ENCODE peak calls at places on chromosome 12, in four cellular contexts. One of them, this sample, is unnamed.
A peak's percentile ranks its signal among the peaks of the same experiment; 100 is the strongest.

GRCh38 chr12:68970951-68971350 is 38.0 kb upstream of the CPM start:
- DNase-seq in IMR-90: no peak
- DNase-seq in body of pancreas: no peak
- DNase-seq in HCT116: no peak
- DNase-seq in this sample: no peak

GRCh38 chr12:70724444-70724843 is 87.2 kb upstream of the PTPRB start:
- DNase-seq in IMR-90: peak; percentile 1
- DNase-seq in body of pancreas: no peak
- DNase-seq in HCT116: peak; percentile 35
- DNase-seq in this sample: no peak

GRCh38 chr12:77045183-77045582 is 20.2 kb downstream of the E2F7 start:
- DNase-seq in HCT116: no peak
- DNase-seq in IMR-90: no peak
- DNase-seq in body of pancreas: no peak
- DNase-seq in this sample: no peak

GRCh38 chr12:623172-623864 is 39.9 kb downstream of the NINJ2 start:
- DNase-seq in IMR-90: no peak
- DNase-seq in HCT116: no peak
- DNase-seq in body of pancreas: no peak
- DNase-seq in this sample: no peak

GRCh38 chr12:61993734-61994345 is 266.4 kb upstream of the USP15 start:
- DNase-seq in HCT116: peak; percentile 48
- DNase-seq in body of pancreas: no peak
- DNase-seq in IMR-90: peak; percentile 6
- DNase-seq in this sample: no peak

GRCh38 chr12:53695148-53696138 is 19.6 kb upstream of the ATP5MC2 start:
- DNase-seq in HCT116: peak; percentile 36
- DNase-seq in IMR-90: peak; percentile 55
- DNase-seq in body of pancreas: peak; percentile 28
- DNase-seq in this sample: no peak

GRCh38 chr12:54991161-54991991 is 6.8 kb upstream of the TESPA1 start:
- DNase-seq in body of pancreas: no peak
- DNase-seq in IMR-90: no peak
- DNase-seq in HCT116: no peak
- DNase-seq in this sample: no peak

GRCh38 chr12:46370380-46370734 is 2.2 kb downstream of the SLC38A2 start:
- DNase-seq in HCT116: no peak
- DNase-seq in IMR-90: no peak
- DNase-seq in body of pancreas: no peak
- DNase-seq in this sample: no peak

GRCh38 chr12:101599771-101600486 is 5.2 kb downstream of the MYBPC1 start:
- DNase-seq in HCT116: no peak
- DNase-seq in IMR-90: no peak
- DNase-seq in body of pancreas: no peak
- DNase-seq in this sample: no peak

GRCh38 chr12:124293286-124294003 is 1.4 kb upstream of the RFLNA start:
- DNase-seq in body of pancreas: no peak
- DNase-seq in HCT116: no peak
- DNase-seq in IMR-90: no peak
- DNase-seq in this sample: no peak

GRCh38 chr12:49296034-49296835 is 1.3 kb downstream of the PRPH start:
- DNase-seq in HCT116: no peak
- DNase-seq in IMR-90: no peak
- DNase-seq in body of pancreas: peak; percentile 66
- DNase-seq in this sample: no peak

GRCh38 chr12:130521375-130522124 is 183.9 kb downstream of the PIWIL1 start:
- DNase-seq in IMR-90: no peak
- DNase-seq in body of pancreas: no peak
- DNase-seq in HCT116: no peak
- DNase-seq in this sample: no peak

GRCh38 chr12:80946591-80946990 is 8.9 kb upstream of the LIN7A start:
- DNase-seq in IMR-90: peak; percentile 32
- DNase-seq in body of pancreas: no peak
- DNase-seq in HCT116: no peak
- DNase-seq in this sample: no peak

GRCh38 chr12:57240069-57240921 is 10.7 kb downstream of the STAC3 start:
- DNase-seq in body of pancreas: peak; percentile 53
- DNase-seq in IMR-90: peak; percentile 60
- DNase-seq in HCT116: peak; percentile 47
- DNase-seq in this sample: no peak

GRCh38 chr12:123940627-123940966 is 32.0 kb downstream of the CCDC92 start:
- DNase-seq in IMR-90: no peak
- DNase-seq in body of pancreas: no peak
- DNase-seq in HCT116: no peak
- DNase-seq in this sample: no peak

GRCh38 chr12:116320839-116321238 is 43.3 kb upstream of the MED13L start:
- DNase-seq in IMR-90: peak; percentile 39
- DNase-seq in body of pancreas: no peak
- DNase-seq in HCT116: no peak
- DNase-seq in this sample: no peak

GRCh38 chr12:49580572-49581535 is 12.9 kb upstream of the MCRS1 start:
- DNase-seq in IMR-90: peak; percentile 77
- DNase-seq in body of pancreas: peak; percentile 93
- DNase-seq in HCT116: peak; percentile 71
- DNase-seq in this sample: peak; percentile 81

GRCh38 chr12:121453629-121454028 is 53.7 kb downstream of the RNF34 start:
- DNase-seq in HCT116: no peak
- DNase-seq in body of pancreas: no peak
- DNase-seq in IMR-90: no peak
- DNase-seq in this sample: no peak

GRCh38 chr12:70919597-70920035 is 922 bp downstream of the PTPRR start:
- DNase-seq in body of pancreas: no peak
- DNase-seq in HCT116: no peak
- DNase-seq in IMR-90: no peak
- DNase-seq in this sample: no peak

GRCh38 chr12:106642991-106643390 is 60.2 kb downstream of the RFX4 start:
- DNase-seq in IMR-90: no peak
- DNase-seq in body of pancreas: no peak
- DNase-seq in HCT116: no peak
- DNase-seq in this sample: no peak

GRCh38 chr12:26648584-26648983 is 184.4 kb downstream of the ITPR2 start:
- DNase-seq in body of pancreas: no peak
- DNase-seq in IMR-90: peak; percentile 95
- DNase-seq in HCT116: no peak
- DNase-seq in this sample: no peak

GRCh38 chr12:123599721-123600120 is 2.2 kb upstream of the DDX55 start:
- DNase-seq in body of pancreas: no peak
- DNase-seq in IMR-90: no peak
- DNase-seq in HCT116: no peak
- DNase-seq in this sample: no peak

GRCh38 chr12:19129486-19130223 is at the start of gene PLEKHA5:
- DNase-seq in HCT116: peak; percentile 23
- DNase-seq in IMR-90: peak; percentile 64
- DNase-seq in body of pancreas: peak; percentile 83
- DNase-seq in this sample: peak; percentile 78

GRCh38 chr12:44317651-44318126 is 481.8 kb downstream of the TMEM117 start:
- DNase-seq in HCT116: peak; percentile 15
- DNase-seq in body of pancreas: no peak
- DNase-seq in IMR-90: peak; percentile 40
- DNase-seq in this sample: no peak

GRCh38 chr12:100962086-100962712 is 167.6 kb downstream of the ANO4 start:
- DNase-seq in body of pancreas: peak; percentile 56
- DNase-seq in IMR-90: no peak
- DNase-seq in HCT116: no peak
- DNase-seq in this sample: no peak

GRCh38 chr12:30515351-30515750 is 180.3 kb downstream of the IPO8 start:
- DNase-seq in HCT116: peak; percentile 2
- DNase-seq in IMR-90: no peak
- DNase-seq in body of pancreas: no peak
- DNase-seq in this sample: no peak

GRCh38 chr12:6724409-6724797 is 557 bp downstream of the COPS7A start:
- DNase-seq in HCT116: no peak
- DNase-seq in IMR-90: peak; percentile 16
- DNase-seq in body of pancreas: peak; percentile 11
- DNase-seq in this sample: no peak

GRCh38 chr12:49121047-49121696 is 10.0 kb downstream of the TUBA1B start:
- DNase-seq in body of pancreas: peak; percentile 57
- DNase-seq in IMR-90: peak; percentile 71
- DNase-seq in HCT116: peak; percentile 69
- DNase-seq in this sample: no peak

GRCh38 chr12:117439531-117440001 is 78.1 kb upstream of the NOS1 start:
- DNase-seq in body of pancreas: no peak
- DNase-seq in IMR-90: no peak
- DNase-seq in HCT116: no peak
- DNase-seq in this sample: no peak

GRCh38 chr12:57895337-57896138 is 45.8 kb upstream of the ATP23 start:
- DNase-seq in IMR-90: peak; percentile 52
- DNase-seq in HCT116: no peak
- DNase-seq in body of pancreas: no peak
- DNase-seq in this sample: no peak

GRCh38 chr12:41189395-41190251 is 1.5 kb downstream of the PDZRN4 start:
- DNase-seq in body of pancreas: no peak
- DNase-seq in IMR-90: no peak
- DNase-seq in HCT116: no peak
- DNase-seq in this sample: no peak

GRCh38 chr12:99974146-99974545 is 10.6 kb downstream of the ANKS1B start:
- DNase-seq in body of pancreas: no peak
- DNase-seq in IMR-90: no peak
- DNase-seq in HCT116: no peak
- DNase-seq in this sample: no peak

GRCh38 chr12:58727526-58727925 is 192.8 kb downstream of the LRIG3 start:
- DNase-seq in body of pancreas: no peak
- DNase-seq in IMR-90: peak; percentile 41
- DNase-seq in HCT116: no peak
- DNase-seq in this sample: no peak

DNA sequence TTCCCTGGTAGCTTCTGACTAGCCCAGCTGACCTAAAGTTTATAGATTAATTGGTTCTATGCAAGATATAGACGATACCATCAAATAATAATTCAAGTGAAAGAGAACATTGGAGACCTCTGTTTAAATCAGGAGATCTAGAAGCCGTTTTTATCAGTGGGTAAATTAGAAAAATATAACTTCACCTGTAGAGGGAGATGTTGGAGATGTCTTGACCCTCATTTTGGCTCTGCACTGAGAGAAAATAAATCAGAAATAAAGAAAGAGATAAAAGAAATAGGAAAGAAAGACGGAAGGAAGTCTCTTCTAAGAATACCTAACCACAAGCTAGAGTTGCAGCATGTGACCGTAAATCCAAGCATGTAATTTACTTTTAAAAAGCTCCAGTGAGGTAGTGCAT is 684.5 kb downstream of the C12orf50 start:
- DNase-seq in body of pancreas: no peak
- DNase-seq in IMR-90: no peak
- DNase-seq in HCT116: no peak
- DNase-seq in this sample: no peak
- TF ChIP-seq CTCF in body of pancreas: no peak
- TF ChIP-seq CTCF in IMR-90: peak; percentile 30
- TF ChIP-seq CTCF in HCT116: peak; percentile 37
- TF ChIP-seq CTCF in this sample: peak; percentile 35

GRCh38 chr12:104814944-104815343 is 143.1 kb downstream of the SLC41A2 start:
- DNase-seq in IMR-90: no peak
- DNase-seq in HCT116: no peak
- DNase-seq in body of pancreas: no peak
- DNase-seq in this sample: no peak
- TF ChIP-seq CTCF in IMR-90: no peak
- TF ChIP-seq CTCF in HCT116: no peak
- TF ChIP-seq CTCF in body of pancreas: no peak
- TF ChIP-seq CTCF in this sample: no peak

DNA sequence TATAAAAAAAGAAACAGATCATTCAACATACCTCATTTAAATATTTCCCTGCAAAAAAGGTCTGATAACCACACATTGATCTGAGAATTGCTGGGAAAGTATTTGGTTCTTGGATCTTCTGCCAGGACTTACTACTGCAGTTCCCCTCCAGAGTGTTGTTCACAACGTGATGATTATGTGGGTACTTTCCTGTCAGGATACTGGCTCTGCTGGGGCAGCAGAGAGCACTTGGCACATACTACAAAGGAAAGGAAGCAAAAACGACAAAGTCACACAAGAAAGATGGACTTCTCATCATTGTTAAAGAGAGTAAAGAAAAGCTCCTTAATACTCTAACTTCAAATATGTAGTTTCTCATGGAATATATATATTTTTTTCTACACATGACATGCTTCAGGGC is 11.5 kb downstream of the GNS start:
- DNase-seq in body of pancreas: no peak
- DNase-seq in HCT116: no peak
- DNase-seq in IMR-90: no peak
- DNase-seq in this sample: no peak
- TF ChIP-seq CTCF in body of pancreas: no peak
- TF ChIP-seq CTCF in HCT116: no peak
- TF ChIP-seq CTCF in IMR-90: no peak
- TF ChIP-seq CTCF in this sample: no peak

GRCh38 chr12:24066097-24066496 is 116.6 kb upstream of the SOX5 start:
- DNase-seq in IMR-90: no peak
- DNase-seq in body of pancreas: no peak
- DNase-seq in HCT116: no peak
- DNase-seq in this sample: no peak
- TF ChIP-seq CTCF in IMR-90: no peak
- TF ChIP-seq CTCF in body of pancreas: no peak
- TF ChIP-seq CTCF in HCT116: no peak
- TF ChIP-seq CTCF in this sample: no peak

GRCh38 chr12:50825372-50825838 is 17.3 kb upstream of the TMPRSS12 start:
- DNase-seq in IMR-90: peak; percentile 83
- DNase-seq in HCT116: peak; percentile 43
- DNase-seq in body of pancreas: peak; percentile 18
- DNase-seq in this sample: no peak
- TF ChIP-seq CTCF in IMR-90: peak; percentile 67
- TF ChIP-seq CTCF in HCT116: peak; percentile 3
- TF ChIP-seq CTCF in body of pancreas: peak; percentile 83
- TF ChIP-seq CTCF in this sample: peak; percentile 79

DNA sequence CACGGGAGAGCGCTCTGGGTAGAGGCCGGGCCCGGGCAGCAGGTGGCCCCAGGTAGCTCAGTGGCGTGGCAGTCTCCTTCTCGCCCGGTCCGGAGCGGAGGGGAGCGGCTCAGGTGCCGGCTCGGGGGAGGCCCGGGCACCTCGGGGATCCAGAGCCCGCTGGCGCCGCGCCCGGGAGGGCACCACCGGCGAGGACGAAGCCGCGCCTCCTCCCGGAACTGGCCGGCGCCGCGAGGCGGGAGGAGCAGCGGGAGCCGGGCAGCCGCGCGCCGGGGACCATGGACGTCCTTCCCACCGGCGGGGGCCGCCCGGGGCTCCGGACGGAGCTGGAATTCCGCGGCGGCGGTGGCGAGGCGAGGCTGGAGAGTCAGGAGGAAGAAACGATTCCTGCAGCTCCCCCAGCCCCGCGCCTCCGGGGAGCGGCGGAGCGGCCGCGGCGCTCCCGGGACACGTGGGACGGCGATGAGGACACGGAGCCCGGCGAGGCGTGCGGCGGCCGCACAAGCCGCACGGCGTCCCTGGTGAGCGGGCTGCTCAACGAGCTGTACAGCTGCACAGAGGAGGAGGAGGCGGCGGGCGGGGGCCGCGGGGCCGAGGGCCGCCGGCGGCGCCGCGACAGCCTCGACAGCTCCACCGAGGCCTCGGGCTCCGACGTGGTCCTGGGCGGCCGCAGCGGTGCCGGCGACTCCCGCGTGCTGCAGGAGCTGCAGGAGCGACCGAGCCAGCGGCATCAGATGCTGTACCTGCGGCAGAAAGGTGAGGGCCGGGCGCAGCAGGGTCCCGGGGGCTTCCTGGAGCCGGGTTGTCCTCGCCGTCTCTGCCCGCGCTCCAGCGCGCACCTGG is 21.5 kb upstream of the GNS start:
- DNase-seq in body of pancreas: peak; percentile 91
- DNase-seq in IMR-90: no peak
- DNase-seq in HCT116: no peak
- DNase-seq in this sample: no peak
- TF ChIP-seq CTCF in body of pancreas: peak; percentile 41
- TF ChIP-seq CTCF in IMR-90: no peak
- TF ChIP-seq CTCF in HCT116: peak; percentile 5
- TF ChIP-seq CTCF in this sample: no peak

GRCh38 chr12:113241191-113242017 is 20.1 kb downstream of the TPCN1 start:
- DNase-seq in IMR-90: peak; percentile 96
- DNase-seq in body of pancreas: peak; percentile 69
- DNase-seq in HCT116: no peak
- DNase-seq in this sample: no peak
- TF ChIP-seq CTCF in IMR-90: no peak
- TF ChIP-seq CTCF in body of pancreas: no peak
- TF ChIP-seq CTCF in HCT116: no peak
- TF ChIP-seq CTCF in this sample: no peak

This sample was measured in type B pancreatic cell.